ENCODE peak calls at places on chromosomes 13 and 19, in ten cellular contexts. R is astrocyte of the spinal cord, J is AG09309, A is vagina, C is mucosa of descending colon, O is fibroblast of mammary gland, D is neural progenitor cell, Q is BJ, P is A549, W is GM12865. T is an unnamed sample.

GRCh38 chr19:13823256-13823655 is 28.0 kb downstream of the ZSWIM4 start:
- DNase-seq in R (no peak), J (no peak), A (no peak), C (peak), O (peak), D (no peak), Q (no peak), P (no peak), W (no peak), T (no peak)

GRCh38 chr19:3159565-3159964 is 19.0 kb upstream of the S1PR4 start:
- DNase-seq in R (no peak), J (no peak), A (no peak), C (no peak), O (no peak), D (no peak), Q (no peak), P (no peak), W (no peak), T (no peak)

GRCh38 chr19:13748169-13748884 is 16.0 kb upstream of the MRI1 start:
- DNase-seq in R (peak), J (peak), A (no peak), C (no peak), O (peak), D (peak), Q (no peak), P (peak), W (peak), T (peak)

GRCh38 chr13:95644611-95645052 is at the start of gene DZIP1:
- DNase-seq in R (peak), J (peak), A (no peak), C (peak), O (peak), D (peak), Q (no peak), P (peak), W (peak), T (peak)

GRCh38 chr13:29573190-29573589 is 22.3 kb downstream of the SLC7A1 start:
- DNase-seq in R (no peak), J (no peak), A (no peak), C (peak), O (peak), D (no peak), Q (no peak), P (no peak), W (peak), T (peak)

GRCh38 chr13:43289458-43290255 is 266.3 kb downstream of the DNAJC15 start:
- DNase-seq in R (no peak), J (no peak), A (no peak), C (no peak), O (peak), D (no peak), Q (no peak), P (no peak), W (no peak), T (no peak)

GRCh38 chr13:111559612-111560423 is 239.4 kb downstream of the TEX29 start:
- DNase-seq in R (no peak), J (no peak), A (no peak), C (no peak), O (no peak), D (no peak), Q (no peak), P (no peak), W (no peak), T (no peak)

GRCh38 chr19:29711584-29712132 is 3.4 kb downstream of the C19orf12 start:
- DNase-seq in R (no peak), J (no peak), A (no peak), C (no peak), O (no peak), D (no peak), Q (no peak), P (no peak), W (no peak), T (no peak)

GRCh38 chr19:52336976-52337375 is 933 bp downstream of the ZNF610 start:
- DNase-seq in R (no peak), J (no peak), A (no peak), C (no peak), O (peak), D (peak), Q (no peak), P (no peak), W (no peak), T (peak)

GRCh38 chr13:50428183-50428877 is 413.1 kb downstream of the KCNRG start:
- DNase-seq in R (no peak), J (no peak), A (no peak), C (no peak), O (no peak), D (no peak), Q (no peak), P (no peak), W (no peak), T (no peak)
- TF ChIP-seq CTCF in R (no peak), J (no peak), A (no peak), C (no peak), O (no peak), D (no peak), Q (no peak), P (no peak), W (no peak), T (no peak)

GRCh38 chr19:37304190-37304883 is 66.6 kb upstream of the ZNF527 start:
- DNase-seq in R (no peak), J (no peak), A (no peak), C (no peak), O (no peak), D (peak), Q (no peak), P (no peak), W (no peak), T (no peak)
- H3K4me3 ChIP-seq in R (peak), J (peak), A (peak), C (no peak), O (peak), D (peak), Q (peak), P (no peak), W (no peak), T (peak)

DNA sequence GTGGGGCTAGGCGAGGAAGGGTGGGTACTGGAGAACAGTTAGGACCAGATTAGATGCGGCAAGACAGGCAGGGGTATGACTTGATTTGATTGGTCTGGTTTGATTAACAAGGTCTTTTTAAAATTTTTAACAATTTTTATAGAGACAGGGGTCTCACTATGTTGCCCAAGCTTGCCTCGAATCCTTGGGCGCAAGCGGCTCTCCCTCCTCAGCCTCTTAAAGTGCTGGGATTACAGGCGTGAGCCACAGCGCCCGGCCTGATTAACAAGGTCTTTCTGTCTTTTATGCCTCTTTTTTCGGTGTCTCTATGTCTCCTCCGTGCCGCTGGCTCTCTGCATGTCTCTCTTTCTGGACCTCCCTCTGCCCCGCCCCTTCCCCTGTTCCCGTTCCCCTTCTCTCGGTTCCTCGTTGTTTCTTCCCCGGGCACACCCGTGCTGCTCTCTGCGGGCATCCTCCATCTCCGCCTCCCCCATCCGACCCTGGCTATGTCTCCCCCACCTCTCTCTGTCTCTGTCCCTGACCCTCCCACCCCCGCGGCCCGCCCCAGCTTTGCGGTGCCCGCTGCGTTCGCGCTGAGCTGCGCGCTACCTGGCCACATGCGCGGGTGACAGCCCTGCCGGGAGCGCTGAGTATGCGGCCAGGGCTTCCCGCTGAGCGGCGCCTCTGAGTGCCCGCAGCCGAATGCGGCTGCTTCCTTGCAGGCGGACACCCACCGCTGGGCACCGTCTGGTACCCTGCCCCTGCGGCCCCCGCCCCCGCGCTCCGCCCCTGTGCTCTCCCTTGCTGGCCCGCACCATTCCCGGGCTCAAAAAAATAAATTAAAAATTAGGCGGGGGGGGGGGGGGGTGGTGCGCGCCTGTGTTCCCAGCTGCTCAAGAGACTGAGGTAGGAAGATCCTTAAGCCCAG is 8.1 kb upstream of the SDHAF1 start:
- DNase-seq in R (no peak), J (no peak), A (no peak), C (peak), O (no peak), D (peak), Q (no peak), P (peak), W (no peak), T (no peak)
- TF ChIP-seq CTCF in R (no peak), J (no peak), A (no peak), C (no peak), O (no peak), D (no peak), Q (no peak), P (peak), W (no peak), T (no peak)

DNA sequence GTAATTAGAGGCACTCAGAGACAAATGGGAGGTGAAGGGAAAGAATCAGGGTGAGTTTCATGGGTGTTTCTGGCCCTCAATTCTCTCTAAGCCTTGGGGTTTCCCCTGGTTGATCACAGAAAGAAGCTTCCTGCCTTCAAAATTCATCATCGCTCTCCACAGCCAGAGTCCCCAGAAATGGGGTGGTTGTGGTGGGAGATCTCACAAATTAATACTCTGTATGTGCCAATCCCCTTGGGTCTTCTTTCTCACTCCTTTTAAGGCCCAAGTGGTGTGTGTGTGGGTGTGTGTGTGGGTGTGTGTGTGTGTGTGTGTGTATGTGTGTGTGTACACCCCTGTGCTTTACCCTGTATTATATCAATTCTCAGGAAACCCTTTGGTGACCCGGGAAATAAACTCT is 2.7 kb upstream of the FCGBP start:
- DNase-seq in R (no peak), J (no peak), A (no peak), C (no peak), O (no peak), D (no peak), Q (no peak), P (no peak), W (peak), T (no peak)
- H3K4me3 ChIP-seq in R (no peak), J (no peak), A (no peak), C (no peak), O (no peak), D (no peak), Q (no peak), P (no peak), W (no peak), T (no peak)

GRCh38 chr19:31113250-31113685 is 236.0 kb downstream of the TSHZ3 start:
- DNase-seq in R (peak), J (peak), A (no peak), C (no peak), O (no peak), D (no peak), Q (peak), P (peak), W (no peak), T (no peak)

GRCh38 chr19:31110331-31110730 is 238.9 kb downstream of the TSHZ3 start:
- DNase-seq in R (peak), J (peak), A (no peak), C (no peak), O (peak), D (peak), Q (no peak), P (peak), W (no peak), T (peak)

GRCh38 chr19:31112158-31112557 is 237.1 kb downstream of the TSHZ3 start:
- DNase-seq in R (no peak), J (no peak), A (no peak), C (no peak), O (no peak), D (no peak), Q (no peak), P (no peak), W (no peak), T (no peak)

GRCh38 chr19:31109626-31110025 is 239.6 kb downstream of the TSHZ3 start:
- DNase-seq in R (no peak), J (no peak), A (no peak), C (no peak), O (no peak), D (no peak), Q (no peak), P (no peak), W (no peak), T (no peak)

DNA sequence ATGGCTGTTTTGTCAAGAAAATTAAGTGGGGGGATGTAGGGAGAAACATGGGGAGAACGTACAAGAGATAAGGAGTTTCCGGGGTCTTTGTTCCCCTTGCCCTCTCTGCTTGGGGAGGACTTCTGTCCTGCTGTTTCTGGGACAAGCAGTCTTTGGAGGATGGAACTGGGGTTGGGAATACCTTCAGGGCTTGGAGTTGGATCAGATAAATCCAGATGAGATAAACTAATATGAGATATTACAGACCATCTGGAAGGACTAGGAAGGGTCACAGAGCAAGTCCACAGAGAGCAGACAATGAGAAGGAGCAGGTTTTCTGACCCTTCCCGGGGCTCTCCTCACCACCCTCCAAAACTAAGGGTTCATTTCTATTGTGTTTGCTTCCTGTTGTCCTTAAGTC is 237.5 kb downstream of the TSHZ3 start:
- DNase-seq in R (no peak), J (no peak), A (no peak), C (no peak), O (no peak), D (no peak), Q (no peak), P (no peak), W (no peak), T (no peak)
- TF ChIP-seq CTCF in R (no peak), J (no peak), A (no peak), C (no peak), O (no peak), D (no peak), Q (no peak), P (no peak), W (no peak), T (no peak)

GRCh38 chr19:1183543-1184172 is 9.6 kb upstream of the SBNO2 start:
- DNase-seq in R (no peak), J (no peak), A (no peak), C (peak), O (no peak), D (no peak), Q (no peak), P (peak), W (peak), T (no peak)
- H3K4me3 ChIP-seq in R (no peak), J (no peak), A (no peak), C (no peak), O (no peak), D (no peak), Q (no peak), P (no peak), W (no peak), T (no peak)

GRCh38 chr19:18519962-18520847 is 1.7 kb downstream of the ELL start:
- DNase-seq in R (peak), J (no peak), A (peak), C (peak), O (peak), D (peak), Q (peak), P (peak), W (peak), T (peak)

GRCh38 chr19:18521692-18522123 is at the start of gene ELL:
- DNase-seq in R (no peak), J (no peak), A (no peak), C (no peak), O (no peak), D (no peak), Q (no peak), P (no peak), W (no peak), T (no peak)

GRCh38 chr19:18523841-18524240 is 2.0 kb upstream of the ELL start:
- DNase-seq in R (no peak), J (no peak), A (no peak), C (no peak), O (no peak), D (no peak), Q (no peak), P (no peak), W (no peak), T (no peak)

GRCh38 chr19:18520848-18521691 is 800 bp downstream of the ELL start:
- DNase-seq in R (no peak), J (no peak), A (no peak), C (peak), O (no peak), D (peak), Q (no peak), P (no peak), W (peak), T (no peak)

DNA sequence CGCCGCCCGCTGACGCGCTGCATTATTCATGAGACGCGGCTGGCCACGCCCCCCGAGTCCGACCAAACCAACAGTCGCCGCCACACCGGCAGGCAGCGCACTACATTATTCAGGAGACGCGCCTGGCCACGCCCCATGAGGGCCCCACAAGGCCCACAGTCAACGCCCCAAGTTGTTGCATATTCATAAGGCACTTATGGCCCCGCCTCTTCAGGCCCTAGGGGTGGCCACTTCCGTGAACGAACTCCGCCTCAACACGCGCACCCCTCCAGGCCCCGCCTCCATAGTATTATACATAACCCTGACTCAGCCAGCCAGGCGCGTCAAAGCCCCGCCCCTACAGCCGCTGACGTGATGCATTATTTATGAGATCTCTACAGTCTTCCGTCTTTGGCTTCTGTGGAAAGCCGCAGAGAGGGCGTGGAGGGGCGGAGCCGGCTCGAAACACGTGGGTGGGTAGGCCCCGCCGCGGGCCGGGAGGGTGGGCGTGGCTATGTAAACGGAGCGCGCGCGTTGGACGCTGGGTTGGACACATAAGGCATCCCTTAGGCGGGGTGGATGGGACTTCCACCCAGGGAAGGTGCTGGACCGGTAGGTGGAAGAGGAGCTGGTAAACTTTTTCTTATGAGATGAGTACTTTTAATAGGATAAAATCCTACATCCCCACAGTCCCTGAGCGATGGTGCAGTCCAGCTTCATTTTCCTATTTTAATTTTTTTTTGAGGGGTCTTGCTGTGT is 423 bp upstream of the ELL start:
- DNase-seq in R (peak), J (peak), A (peak), C (peak), O (peak), D (peak), Q (peak), P (peak), W (peak), T (peak)
- TF ChIP-seq CTCF in R (peak), J (no peak), A (no peak), C (peak), O (no peak), D (no peak), Q (peak), P (no peak), W (no peak), T (peak)

DNA sequence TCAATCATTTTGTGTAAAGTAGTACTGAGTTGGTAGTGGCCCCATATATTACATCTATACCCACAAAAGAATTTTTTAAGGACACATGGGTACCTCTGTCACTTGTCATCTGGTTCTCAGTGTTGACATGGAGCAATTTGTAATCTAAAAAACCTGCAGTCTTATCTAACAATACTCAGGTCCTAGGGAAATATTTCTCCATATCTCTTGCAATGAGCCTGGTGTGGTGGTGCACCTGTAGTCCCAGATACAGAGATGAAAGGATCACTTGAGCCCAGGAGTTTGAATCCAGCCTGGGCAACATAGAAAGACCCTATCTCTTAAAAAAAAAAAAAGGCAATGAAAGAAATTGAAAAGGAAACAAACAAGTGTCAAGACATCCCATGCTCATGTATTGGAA is 70.7 kb upstream of the ZNF30 start:
- DNase-seq in R (no peak), J (no peak), A (no peak), C (no peak), O (no peak), D (no peak), Q (no peak), P (no peak), W (no peak), T (no peak)
- H3K4me3 ChIP-seq in R (no peak), J (no peak), A (no peak), C (no peak), O (no peak), D (no peak), Q (no peak), P (no peak), W (no peak), T (no peak)

GRCh38 chr13:38766799-38767198 is 79.9 kb downstream of the FREM2 start:
- DNase-seq in R (no peak), J (no peak), A (no peak), C (no peak), O (no peak), D (no peak), Q (no peak), P (no peak), W (no peak), T (no peak)

GRCh38 chr13:38767506-38768265 is 80.8 kb downstream of the FREM2 start:
- DNase-seq in R (no peak), J (no peak), A (no peak), C (no peak), O (no peak), D (no peak), Q (no peak), P (no peak), W (no peak), T (no peak)

GRCh38 chr13:38775085-38775484 is 88.2 kb downstream of the FREM2 start:
- DNase-seq in R (no peak), J (no peak), A (no peak), C (no peak), O (no peak), D (no peak), Q (no peak), P (no peak), W (no peak), T (no peak)

GRCh38 chr13:38763446-38764381 is 76.8 kb downstream of the FREM2 start:
- DNase-seq in R (peak), J (no peak), A (no peak), C (no peak), O (peak), D (peak), Q (no peak), P (peak), W (peak), T (peak)

DNA sequence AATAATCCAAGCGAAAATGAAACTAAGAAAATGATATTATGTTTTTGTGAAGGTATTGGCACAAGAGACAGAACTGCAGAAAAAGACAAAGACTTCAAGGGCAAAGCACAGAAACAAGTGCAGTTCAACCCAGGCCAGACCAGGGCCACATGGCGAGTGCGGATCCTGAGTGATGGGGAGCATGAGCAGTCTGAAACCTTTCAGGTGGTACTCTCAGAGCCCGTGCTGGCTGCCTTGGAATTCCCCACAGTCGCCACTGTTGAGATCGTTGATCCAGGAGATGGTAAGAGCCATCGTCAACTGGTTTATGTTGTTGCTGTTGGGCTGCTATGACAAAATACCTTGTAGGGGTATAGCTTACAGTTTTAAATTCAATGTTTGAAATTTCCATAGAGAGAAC is 82.6 kb downstream of the FREM2 start:
- DNase-seq in R (no peak), J (no peak), A (no peak), C (no peak), O (no peak), D (no peak), Q (no peak), P (no peak), W (peak), T (no peak)
- TF ChIP-seq CTCF in R (no peak), J (no peak), A (no peak), C (no peak), O (no peak), D (no peak), Q (no peak), P (no peak), W (no peak), T (no peak)

T was measured in fibroblast of pulmonary artery.